ENCODE peak calls at places on chromosome 4, in five cellular contexts. I, V, D, S and Y are unnamed samples.

GRCh38 chr4:106690487-106690886 is 321.9 kb upstream of the GIMD1 start:
- DNase-seq in D (no peak), S (no peak), I (peak; percentile 34), V (no peak), Y (no peak)

GRCh38 chr4:68373513-68373912 is 23.6 kb upstream of the YTHDC1 start:
- DNase-seq in I (peak; percentile 67), V (no peak), D (no peak), S (no peak), Y (peak; percentile 77)

GRCh38 chr4:100299019-100299418 is 108.8 kb upstream of the DDIT4L start:
- DNase-seq in S (no peak), V (no peak), I (peak; percentile 96), D (no peak), Y (no peak)

GRCh38 chr4:158255727-158256324 is 45.5 kb downstream of the TMEM144 start:
- DNase-seq in I (peak; percentile 70), D (peak; percentile 15), S (peak; percentile 61), V (peak; percentile 13), Y (no peak)

GRCh38 chr4:36502350-36502749 is 220.9 kb downstream of the DTHD1 start:
- DNase-seq in V (no peak), S (no peak), D (no peak), I (no peak), Y (no peak)

GRCh38 chr4:116055857-116056827 is 942.7 kb upstream of the NDST4 start:
- DNase-seq in S (no peak), V (no peak), I (no peak), D (no peak), Y (no peak)

GRCh38 chr4:110867251-110867960 is 244.5 kb upstream of the PITX2 start:
- DNase-seq in V (no peak), S (no peak), I (no peak), D (no peak), Y (no peak)

GRCh38 chr4:183765121-183765990 is 106.3 kb downstream of the TRAPPC11 start:
- DNase-seq in D (no peak), S (peak; percentile 10), V (no peak), I (no peak), Y (no peak)

GRCh38 chr4:5477613-5478012 is 230.7 kb downstream of the EVC2 start:
- DNase-seq in V (no peak), D (no peak), I (no peak), S (no peak), Y (no peak)

GRCh38 chr4:80331693-80332092 is 3.8 kb upstream of the CFAP299 start:
- DNase-seq in D (no peak), V (no peak), I (no peak), S (no peak), Y (no peak)

GRCh38 chr4:34198966-34199365 is 2045.3 kb downstream of the ARAP2 start:
- DNase-seq in S (no peak), V (no peak), I (no peak), D (no peak), Y (no peak)

GRCh38 chr4:134666640-134667039 is 465.1 kb upstream of the PABPC4L start:
- DNase-seq in D (no peak), S (no peak), V (no peak), I (no peak), Y (no peak)

GRCh38 chr4:110483516-110483915 is 7.6 kb downstream of the ENPEP start:
- DNase-seq in I (no peak), D (no peak), V (no peak), S (no peak), Y (no peak)

GRCh38 chr4:176054942-176055341 is 10.7 kb upstream of the WDR17 start:
- DNase-seq in S (no peak), V (no peak), D (no peak), I (no peak), Y (no peak)

GRCh38 chr4:2285665-2286381 is 23.9 kb upstream of the MXD4 start:
- DNase-seq in D (no peak), I (no peak), S (no peak), V (no peak), Y (no peak)
- TF ChIP-seq MAFK in D (no peak), I (no peak), S (no peak), V (no peak), Y (no peak)

DNA sequence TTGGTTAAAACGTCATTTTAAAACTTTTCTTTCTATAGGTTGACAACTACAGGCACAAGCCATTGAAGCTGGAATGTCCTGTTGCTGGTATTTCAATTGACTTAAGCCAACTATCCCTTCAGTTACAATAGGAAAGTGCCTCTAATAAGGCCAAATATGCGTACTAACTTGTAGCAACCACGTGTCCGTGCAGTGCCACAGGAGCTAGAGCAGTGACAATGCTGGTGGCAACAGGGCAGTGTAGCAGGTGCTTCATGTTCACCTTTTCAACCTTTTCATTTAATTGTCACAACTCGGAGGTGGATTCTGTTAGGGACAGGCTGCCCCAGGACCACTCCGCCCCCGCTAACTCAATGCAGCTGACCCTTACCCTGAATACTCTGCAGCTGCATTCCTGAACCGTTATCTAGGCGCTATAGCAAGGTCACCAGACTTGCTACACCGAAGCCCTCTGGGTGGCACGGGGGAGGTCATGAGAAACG is 37.7 kb downstream of the ERVMER34-1 start:
- DNase-seq in D (peak; percentile 26), V (no peak), S (peak; percentile 71), I (peak; percentile 5), Y (no peak)
- TF ChIP-seq MAFK in D (no peak), V (no peak), S (no peak), I (no peak), Y (no peak)

DNA sequence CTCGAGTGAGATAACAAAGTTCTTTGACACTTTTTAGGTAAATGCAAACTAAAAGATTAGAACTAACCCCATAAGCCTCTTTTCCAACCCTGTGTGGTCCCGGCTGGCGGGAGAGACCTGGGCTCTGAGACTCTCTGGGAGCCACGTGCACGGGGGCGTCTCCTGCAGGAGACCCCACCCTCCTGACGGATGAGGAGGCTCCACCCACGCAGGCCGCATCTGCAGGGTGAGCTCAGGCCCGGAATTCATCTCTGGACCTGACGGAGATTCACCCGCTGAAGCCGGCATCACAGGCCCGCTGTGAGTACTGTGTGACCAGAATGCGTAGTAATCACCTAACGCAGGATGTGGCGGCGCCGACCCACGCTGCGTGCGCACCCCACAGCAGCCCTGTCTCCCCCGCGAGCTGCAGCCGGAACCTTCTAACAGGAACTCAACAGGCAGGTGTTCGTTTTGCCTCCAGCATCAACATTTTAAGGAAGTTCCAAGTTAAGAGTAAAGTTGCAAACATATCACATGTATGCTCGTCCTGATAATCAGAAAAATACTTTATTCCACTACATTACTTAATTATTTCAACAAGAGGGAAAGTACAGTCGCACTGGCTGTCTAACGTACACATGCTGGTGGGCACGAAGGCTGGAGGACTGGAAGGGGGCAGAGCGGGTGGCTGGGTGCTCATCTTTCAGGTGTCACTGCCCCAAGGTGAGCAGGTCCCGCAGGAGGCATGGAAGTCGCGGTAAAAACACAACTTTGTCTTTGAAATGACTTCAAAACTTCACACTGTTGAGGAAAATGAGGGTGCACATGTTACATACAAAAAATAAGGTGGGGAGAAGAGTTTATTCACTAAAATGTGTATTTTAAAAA is 44.5 kb downstream of the FGFRL1 start:
- DNase-seq in S (no peak), D (peak; percentile 84), I (peak; percentile 48), V (no peak), Y (no peak)
- TF ChIP-seq MAFK in S (no peak), D (no peak), I (no peak), V (no peak), Y (no peak)

DNA sequence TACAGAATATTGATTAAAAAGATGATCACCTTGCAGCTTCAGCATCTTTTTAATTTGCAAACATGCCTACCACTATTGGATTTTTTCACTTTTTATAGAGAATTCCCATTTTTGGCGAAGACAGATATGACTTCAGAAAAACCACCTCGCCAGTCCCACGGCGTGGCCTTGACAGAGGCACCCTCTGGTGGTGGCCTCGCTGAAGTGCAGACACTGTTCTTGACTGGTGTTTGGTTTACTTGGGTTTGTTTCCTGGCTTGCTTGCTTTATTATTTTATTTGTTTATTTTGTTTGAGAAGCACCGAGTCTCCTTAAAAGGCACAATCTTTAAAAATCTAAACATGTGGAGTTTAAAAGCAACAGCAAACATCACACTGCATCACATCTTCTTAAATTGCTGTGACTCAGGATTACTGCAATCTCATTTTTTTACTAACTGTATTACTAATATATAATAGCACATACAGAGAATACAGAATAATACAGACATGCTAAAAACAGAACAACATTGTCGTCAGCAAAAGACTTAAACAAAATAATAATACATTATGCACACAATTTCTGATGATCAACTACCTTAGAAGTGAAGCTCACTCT is 13.1 kb upstream of the AMTN start:
- DNase-seq in I (peak; percentile 39), D (peak; percentile 54), V (peak; percentile 13), S (peak; percentile 38), Y (peak; percentile 19)
- TF ChIP-seq MAFK in I (no peak), D (no peak), V (no peak), S (no peak), Y (no peak)

GRCh38 chr4:16045687-16046086 is 38.1 kb downstream of the PROM1 start:
- DNase-seq in I (no peak), S (no peak), D (no peak), V (no peak), Y (no peak)

GRCh38 chr4:16048639-16049448 is 35.0 kb downstream of the PROM1 start:
- DNase-seq in S (no peak), D (no peak), I (no peak), V (no peak), Y (no peak)

GRCh38 chr4:16039139-16039538 is 44.7 kb downstream of the PROM1 start:
- DNase-seq in V (no peak), I (no peak), D (no peak), S (no peak), Y (no peak)

GRCh38 chr4:16043820-16044554 is 39.8 kb downstream of the PROM1 start:
- DNase-seq in D (no peak), I (no peak), S (no peak), V (no peak), Y (no peak)
- TF ChIP-seq MAFK in D (no peak), I (no peak), S (no peak), V (no peak), Y (no peak)

GRCh38 chr4:55635760-55636621 is at the start of gene NMU:
- DNase-seq in D (peak; percentile 63), V (no peak), S (peak; percentile 13), I (no peak), Y (no peak)
- TF ChIP-seq MAFK in D (no peak), V (no peak), S (no peak), I (no peak), Y (no peak)

GRCh38 chr4:71011451-71011850 is 18.0 kb downstream of the DCK start:
- DNase-seq in S (no peak), I (no peak), V (no peak), D (no peak), Y (no peak)
- TF ChIP-seq MAFK in S (no peak), I (no peak), V (no peak), D (no peak), Y (no peak)

DNA sequence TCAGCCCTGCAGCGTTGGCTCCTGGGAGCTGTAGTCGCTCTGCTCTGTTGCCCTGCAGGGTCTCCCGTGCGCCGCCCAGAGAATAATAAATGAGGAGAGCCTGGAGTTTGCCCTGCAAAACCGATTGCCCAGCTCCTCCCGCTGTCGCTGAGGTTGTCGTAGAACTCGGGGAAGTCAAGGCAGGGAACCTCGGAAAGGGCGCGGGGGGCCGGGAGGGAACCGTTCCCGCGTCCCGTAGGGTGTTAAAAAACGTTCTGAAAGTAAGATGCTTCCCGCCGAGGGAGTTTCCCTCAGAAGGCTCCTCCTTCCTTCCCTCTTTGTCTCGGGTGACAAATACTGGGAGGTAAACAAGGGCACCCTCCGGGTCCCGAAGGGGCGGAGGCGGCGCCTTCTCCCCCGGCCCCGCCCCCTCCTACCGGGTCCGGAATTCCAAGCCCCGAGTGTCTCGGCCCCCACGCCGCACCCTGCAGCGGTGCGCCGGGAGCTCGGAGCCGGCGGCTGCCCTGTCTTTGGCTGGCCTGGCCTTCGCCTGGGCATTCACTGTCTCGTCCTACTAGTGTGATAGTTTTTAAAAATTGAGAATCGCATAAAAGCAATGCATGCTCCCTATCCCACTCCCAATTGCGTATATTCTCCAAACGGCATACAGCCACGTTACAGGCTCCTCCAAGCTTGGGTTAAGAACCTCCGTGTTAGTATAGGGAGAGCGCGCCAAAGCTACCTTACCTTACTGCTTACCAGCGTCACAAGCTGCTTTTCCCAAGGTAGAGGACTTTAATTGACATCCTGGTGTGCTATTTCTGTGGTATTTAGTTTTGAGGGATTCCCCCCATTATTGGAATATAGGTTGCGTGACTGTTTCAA is 965 bp upstream of the HMGB2 start:
- DNase-seq in S (peak; percentile 83), V (peak; percentile 87), I (peak; percentile 70), D (peak; percentile 93), Y (peak; percentile 87)
- TF ChIP-seq MAFK in S (no peak), V (no peak), I (no peak), D (no peak), Y (no peak)